ENCODE peak calls at places on chromosomes 6 and 20, in five cellular contexts. R, S, K, W and F are unnamed samples. For H3K27me3, the result is how much of the 10 kb centered on the place peaks cover.

GRCh38 chr6:56551409-56552120 is 91.1 kb downstream of the DST start:
- DNase-seq in W (no peak), R (no peak), K (no peak), S (no peak), F (no peak)

GRCh38 chr6:44851176-44851575 is 463.7 kb downstream of the CDC5L start:
- DNase-seq in W (no peak), R (no peak), K (no peak), S (no peak), F (peak)

GRCh38 chr6:63213325-63213724 is 2.1 kb downstream of the FKBP1C start:
- DNase-seq in K (no peak), R (no peak), S (no peak), W (no peak), F (no peak)

GRCh38 chr6:44043479-44044153 is 83.6 kb downstream of the MRPL14 start:
- DNase-seq in R (no peak), W (no peak), S (no peak), K (peak), F (no peak)

GRCh38 chr6:36838896-36839818 is at the start of gene CPNE5:
- DNase-seq in R (no peak), W (no peak), S (no peak), K (no peak), F (no peak)

GRCh38 chr6:87623248-87623647 is 33.3 kb downstream of the ORC3 start:
- DNase-seq in W (no peak), S (no peak), R (peak), K (no peak), F (no peak)

GRCh38 chr6:27426045-27426620 is 37.6 kb downstream of the ZNF391 start:
- DNase-seq in S (no peak), R (no peak), K (no peak), W (no peak), F (no peak)

GRCh38 chr6:119067091-119067490 is 11.4 kb downstream of the FAM184A start:
- DNase-seq in K (no peak), W (no peak), S (no peak), R (no peak), F (no peak)

GRCh38 chr20:15699431-15700146 is 873.7 kb downstream of the KIF16B start:
- DNase-seq in W (no peak), S (no peak), K (peak), R (no peak), F (no peak)

GRCh38 chr6:165627366-165627765 is 35.7 kb downstream of the PDE10A start:
- DNase-seq in S (no peak), K (no peak), W (no peak), R (no peak), F (no peak)

GRCh38 chr6:30154709-30155521 is 6.1 kb downstream of the TRIM10 start:
- DNase-seq in K (peak), R (peak), S (no peak), W (no peak), F (peak)

GRCh38 chr6:44650947-44651346 is 263.4 kb downstream of the CDC5L start:
- DNase-seq in S (no peak), K (no peak), R (no peak), W (no peak), F (peak)

GRCh38 chr6:170129691-170130171 is 161.1 kb downstream of the DLL1 start:
- DNase-seq in W (no peak), S (no peak), K (peak), R (no peak), F (no peak)

GRCh38 chr20:5720696-5721095 is 29.5 kb upstream of the SHLD1 start:
- DNase-seq in K (no peak), W (no peak), S (no peak), R (no peak), F (peak)

GRCh38 chr6:161152904-161153662 is 120.8 kb downstream of the AGPAT4 start:
- DNase-seq in R (no peak), K (no peak), S (no peak), W (no peak), F (no peak)

GRCh38 chr6:98724537-98724936 is 109.8 kb upstream of the POU3F2 start:
- DNase-seq in R (no peak), W (no peak), K (no peak), S (no peak), F (peak)

GRCh38 chr6:12748815-12749521 is 32.4 kb downstream of the PHACTR1 start:
- DNase-seq in S (no peak), K (no peak), W (no peak), R (no peak), F (peak)

GRCh38 chr6:93918258-93918657 is 498.9 kb upstream of the EPHA7 start:
- DNase-seq in W (no peak), R (no peak), S (no peak), K (no peak), F (no peak)

GRCh38 chr6:164507197-164507957 is 802.0 kb downstream of the C6orf118 start:
- DNase-seq in S (no peak), K (no peak), W (peak), R (peak), F (no peak)

GRCh38 chr20:50133041-50133440 is 20.1 kb upstream of the UBE2V1 start:
- DNase-seq in S (no peak), W (no peak), K (no peak), R (no peak), F (no peak)

GRCh38 chr6:42041131-42042055 is 8.9 kb upstream of the TAF8 start:
- DNase-seq in S (no peak), R (no peak), K (no peak), W (no peak), F (peak)

GRCh38 chr6:48403587-48403986 is 292.6 kb upstream of the PTCHD4 start:
- DNase-seq in S (no peak), K (no peak), R (no peak), W (no peak), F (no peak)

GRCh38 chr20:9228774-9229450 is 160.0 kb downstream of the PLCB4 start:
- DNase-seq in K (no peak), S (no peak), R (no peak), W (no peak), F (no peak)

GRCh38 chr20:58640446-58640845 is 10.6 kb upstream of the STX16 start:
- DNase-seq in R (no peak), K (peak), S (no peak), W (no peak), F (no peak)

GRCh38 chr6:31795616-31796298 is at the start of gene VARS1:
- DNase-seq in R (peak), S (peak), K (peak), W (peak), F (peak)

GRCh38 chr20:40251284-40251932 is 437.6 kb downstream of the MAFB start:
- DNase-seq in R (peak), W (no peak), S (peak), K (no peak), F (peak)

GRCh38 chr6:235763-236360 is 56.4 kb upstream of the DUSP22 start:
- DNase-seq in K (no peak), S (no peak), W (peak), R (peak), F (peak)

GRCh38 chr6:112800916-112801315 is 453.8 kb downstream of the RFPL4B start:
- DNase-seq in S (no peak), R (no peak), K (no peak), W (no peak), F (no peak)

GRCh38 chr6:37456816-37457560 is 24.0 kb downstream of the CMTR1 start:
- DNase-seq in K (no peak), W (no peak), S (no peak), R (no peak), F (peak)

GRCh38 chr6:25971187-25971811 is 8.7 kb downstream of the TRIM38 start:
- DNase-seq in W (no peak), R (no peak), S (peak), K (peak), F (peak)

GRCh38 chr6:104789770-104790190 is 69.9 kb downstream of the HACE1 start:
- DNase-seq in W (no peak), R (peak), S (peak), K (no peak), F (peak)

GRCh38 chr6:73391735-73392134 is 2.9 kb upstream of the DDX43 start:
- DNase-seq in W (no peak), K (no peak), S (no peak), R (peak), F (no peak)

GRCh38 chr6:166341464-166341863 is 881 bp downstream of the SFT2D1 start:
- DNase-seq in R (no peak), K (no peak), W (no peak), S (no peak), F (no peak)

GRCh38 chr20:51533291-51534172 is 9.0 kb downstream of the NFATC2 start:
- DNase-seq in K (peak), W (no peak), R (no peak), S (peak), F (peak)

GRCh38 chr20:39651645-39652340 is 689.6 kb downstream of the DHX35 start:
- DNase-seq in K (no peak), R (no peak), S (no peak), W (no peak), F (no peak)

GRCh38 chr20:36145877-36146707 is 8.4 kb upstream of the EPB41L1 start:
- DNase-seq in K (no peak), S (no peak), W (no peak), R (peak), F (peak)

GRCh38 chr6:23419046-23419445 is 707.0 kb upstream of the NRSN1 start:
- DNase-seq in W (no peak), S (no peak), K (no peak), R (no peak), F (no peak)

GRCh38 chr6:34135541-34135940 is 10.3 kb downstream of the GRM4 start:
- DNase-seq in R (no peak), K (no peak), W (no peak), S (no peak), F (no peak)

GRCh38 chr20:61400499-61400898 is 148.4 kb downstream of the CDH4 start:
- DNase-seq in K (no peak), W (no peak), R (no peak), S (no peak), F (no peak)

DNA sequence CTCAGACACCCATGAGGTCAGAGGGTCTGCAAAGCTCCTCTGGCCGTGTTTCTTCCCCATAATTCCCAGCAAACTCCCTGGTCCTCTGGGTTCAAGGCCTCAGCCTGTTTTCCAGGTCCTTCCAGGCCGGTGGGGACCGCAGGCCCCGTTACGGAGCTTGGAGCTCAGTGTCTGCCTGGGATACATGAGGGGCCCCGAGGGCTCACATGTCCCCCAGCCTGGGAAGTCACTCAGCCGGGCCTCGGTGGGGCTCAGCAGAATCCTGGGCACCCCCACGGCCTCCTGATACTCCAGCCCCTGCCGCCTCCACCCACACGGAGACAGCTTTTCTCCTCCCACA is 3.4 kb upstream of the SULF2 start:
- DNase-seq in K (no peak), W (no peak), S (no peak), R (no peak), F (no peak)
- H3K27me3 ChIP-seq in K (under half), W (under half), S (under half), R (under half), F (under half)

GRCh38 chr20:23049933-23050838 is 714 bp upstream of the THBD start:
- DNase-seq in W (no peak), S (no peak), R (no peak), K (peak), F (no peak)

GRCh38 chr20:23048283-23049200 is 930 bp downstream of the THBD start:
- DNase-seq in S (no peak), K (peak), R (no peak), W (no peak), F (peak)

GRCh38 chr20:23050847-23051627 is 1.6 kb upstream of the THBD start:
- DNase-seq in R (no peak), S (peak), K (peak), W (no peak), F (peak)

GRCh38 chr20:23047738-23048214 is 1.7 kb downstream of the THBD start:
- DNase-seq in S (no peak), R (no peak), K (peak), W (no peak), F (no peak)

DNA sequence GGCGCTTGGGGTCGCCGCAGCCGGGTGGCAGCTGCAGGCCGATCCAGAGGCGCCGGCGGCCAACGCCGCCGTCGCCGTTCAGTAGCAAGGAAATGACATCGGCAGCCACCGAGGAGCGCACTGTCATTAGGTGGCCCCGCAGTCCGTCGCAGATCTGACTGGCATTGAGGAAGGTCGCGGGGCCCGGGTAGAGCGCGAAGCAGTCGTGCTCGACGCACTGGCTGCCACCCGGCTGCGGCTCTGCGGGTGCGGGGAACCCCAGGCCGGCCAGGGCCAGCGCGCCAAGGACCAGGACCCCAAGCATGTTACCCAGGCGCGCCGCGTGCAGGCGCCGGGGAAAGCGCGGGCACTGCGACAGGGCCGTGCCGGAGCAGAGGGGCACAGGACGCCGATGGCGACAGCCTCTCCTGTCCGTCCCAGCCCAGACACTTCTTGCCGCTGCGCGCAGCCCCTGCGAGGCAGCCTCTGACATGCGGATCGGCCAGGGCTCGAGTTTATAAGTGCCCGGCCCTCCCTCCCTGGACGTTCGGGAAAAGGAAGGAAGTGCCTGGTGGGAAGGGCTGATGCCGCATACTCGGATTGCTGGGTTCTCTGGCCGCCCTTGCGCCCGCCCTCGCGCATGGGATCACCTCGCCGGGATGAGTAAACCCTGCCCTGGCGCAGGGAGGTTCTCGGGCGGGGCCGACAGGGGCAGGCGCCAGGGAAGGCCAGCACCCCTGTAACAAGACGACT is at the start of gene THBD:
- DNase-seq in S (no peak), R (no peak), K (peak), W (no peak), F (peak)
- H3K4me3 ChIP-seq in S (peak), R (no peak), K (peak), W (no peak), F (peak)

DNA sequence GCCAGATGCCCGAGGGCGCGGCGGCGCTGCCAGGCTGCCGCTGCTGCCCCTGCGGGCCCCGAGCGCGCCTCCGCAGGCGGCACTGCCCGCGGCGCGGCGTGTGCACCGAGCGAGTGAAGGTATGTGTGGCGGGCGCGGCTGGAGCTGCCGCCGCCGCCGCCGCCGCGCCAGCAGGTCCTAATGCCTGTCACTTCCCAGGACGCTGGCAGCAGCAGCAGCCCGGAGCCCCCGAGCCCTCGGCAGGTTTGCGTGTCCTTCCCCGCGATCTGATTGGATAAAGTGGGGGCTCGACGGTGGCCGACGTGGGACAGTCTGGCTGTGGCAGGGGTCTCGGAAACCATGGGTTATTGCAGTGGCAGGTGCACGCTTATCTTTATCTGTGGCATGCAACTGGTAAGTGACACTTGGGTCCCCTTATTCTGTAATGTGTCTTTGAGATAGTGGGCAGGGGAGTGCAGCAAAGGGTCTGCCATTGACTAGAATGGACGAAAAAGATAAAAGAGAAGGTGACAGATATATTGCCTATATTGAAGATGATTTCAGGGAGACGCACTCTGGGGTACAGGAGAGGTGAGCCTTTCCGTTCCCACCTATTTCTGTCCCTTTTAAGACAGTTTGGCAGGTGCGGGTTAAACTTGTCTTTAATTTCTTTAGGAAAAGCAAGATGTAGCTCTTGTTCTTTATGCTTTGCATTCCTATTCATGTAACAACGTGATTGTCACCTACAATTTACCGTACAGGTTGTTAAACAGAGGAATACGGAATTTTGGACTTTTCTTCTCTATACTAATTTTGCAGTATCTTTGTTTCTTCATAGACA is at the start of gene NKAIN2:
- DNase-seq in K (peak), S (no peak), W (no peak), R (peak), F (no peak)
- TF ChIP-seq EZH2 in K (peak), S (no peak), W (no peak), R (no peak), F (peak)

DNA sequence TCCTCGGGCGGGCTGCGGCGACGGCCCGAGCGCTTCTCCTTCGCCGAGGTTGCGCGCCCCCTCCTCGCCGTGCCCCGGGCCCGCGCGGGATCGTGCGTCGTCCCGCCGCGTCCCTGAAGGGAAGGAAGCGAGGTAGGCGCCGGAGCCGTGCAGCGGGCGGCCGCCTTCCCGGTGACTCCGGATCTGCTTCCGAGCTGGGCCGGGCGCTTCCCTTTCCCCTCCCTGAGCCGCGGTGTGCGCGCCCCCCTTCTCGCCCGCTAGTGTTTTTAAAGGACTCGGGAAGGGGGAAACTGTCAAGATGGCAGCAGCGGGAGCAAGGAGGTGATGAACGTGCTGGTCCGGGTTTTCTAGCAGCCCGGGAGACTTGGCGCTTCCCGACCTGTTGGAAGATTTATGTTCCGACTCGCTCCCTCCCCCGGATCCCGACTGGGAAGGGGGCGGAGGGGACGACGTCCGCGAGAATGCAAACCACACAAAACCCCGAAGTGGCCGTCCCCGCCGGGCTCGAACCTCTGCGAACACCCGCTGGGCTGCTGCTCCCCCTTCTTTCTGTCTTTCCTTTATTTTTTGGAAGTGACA is 744 bp upstream of the FOXO3 start:
- DNase-seq in R (peak), K (peak), W (no peak), S (no peak), F (peak)
- H3K27me3 ChIP-seq in R (under half), K (under half), W (under half), S (under half), F (under half)

DNA sequence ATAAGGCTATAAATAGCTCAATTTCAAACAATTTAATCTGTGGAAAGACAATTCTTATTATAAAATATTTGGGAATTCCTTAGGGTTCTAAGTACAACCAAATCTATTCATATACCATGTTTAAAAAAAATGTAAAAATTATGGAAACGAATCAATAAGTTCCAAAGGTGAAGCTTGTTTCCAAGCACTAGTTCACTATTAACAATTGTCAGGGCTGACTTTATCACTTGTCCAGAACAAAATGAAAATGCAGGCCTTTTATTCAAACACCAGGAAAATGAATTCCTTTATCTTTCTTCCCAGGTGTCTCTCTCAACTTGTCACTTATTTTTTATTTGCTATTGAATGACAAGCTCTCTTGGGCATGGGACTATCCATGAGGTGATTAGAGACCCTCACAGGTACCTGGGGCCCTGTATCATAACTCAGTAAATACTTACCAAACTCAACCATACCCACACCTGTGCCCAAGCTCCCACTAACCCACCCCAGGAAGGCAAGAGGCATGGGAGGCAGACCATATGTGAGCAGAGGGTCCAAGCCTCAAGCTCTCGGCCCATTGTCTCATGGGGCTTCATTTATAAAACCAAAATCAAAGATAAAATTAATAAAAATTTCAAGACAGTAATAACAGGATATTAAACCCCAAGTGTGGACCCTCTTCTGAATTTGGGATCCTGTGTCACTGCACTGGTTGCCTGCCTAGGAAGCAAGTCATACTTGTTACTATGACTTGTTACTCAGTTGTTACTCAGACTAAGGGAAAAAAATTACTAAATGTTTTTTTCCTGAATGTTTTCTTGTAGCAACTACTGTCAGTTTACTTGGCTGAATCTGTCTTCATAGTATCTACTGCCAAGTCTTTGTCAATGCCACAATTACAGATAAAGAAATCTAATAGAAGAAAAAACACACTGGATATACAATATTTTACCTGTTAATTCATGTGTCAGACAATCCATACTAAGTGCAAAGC is 54.7 kb downstream of the PTPRK start:
- DNase-seq in K (no peak), W (no peak), S (no peak), R (no peak), F (no peak)
- H3K4me3 ChIP-seq in K (no peak), W (no peak), S (no peak), R (no peak), F (no peak)